ENCODE peak calls at places on chromosomes 7 and 10, in nine cellular contexts. P is bronchial epithelial cell; Z is HFF-Myc; H is right lobe of liver; B is CD8-positive, alpha-beta memory T cell; C is HTR-8/SVneo; Q is left colon; I is progenitor cell of endocrine pancreas; F is anterior cingulate cortex. O is an unnamed sample.

GRCh38 chr7:11743016-11743415 is 89.0 kb downstream of the THSD7A start:
- DNase-seq in C (no peak), F (no peak), H (no peak), P (no peak), I (no peak), Q (no peak), B (no peak), Z (no peak), O (no peak)

GRCh38 chr10:13769926-13770325 is 183.2 kb downstream of the PRPF18 start:
- DNase-seq in F (no peak), Z (no peak), B (no peak), I (no peak), H (no peak), P (peak; percentile 90), Q (no peak), C (peak; percentile 62), O (no peak)

GRCh38 chr7:97027427-97028234 is 3.0 kb upstream of the DLX5 start:
- DNase-seq in Q (peak; percentile 74), F (peak; percentile 44), H (peak; percentile 78), Z (peak; percentile 66), P (peak; percentile 70), B (peak; percentile 57), I (peak; percentile 54), C (peak; percentile 40), O (peak; percentile 36)

GRCh38 chr7:96144260-96144526 is 177.7 kb downstream of the SLC25A13 start:
- DNase-seq in Z (no peak), H (no peak), B (no peak), P (no peak), F (no peak), Q (no peak), I (no peak), C (no peak), O (no peak)

GRCh38 chr7:105452085-105452484 is 63.4 kb upstream of the SRPK2 start:
- DNase-seq in F (no peak), C (no peak), Q (no peak), I (no peak), P (no peak), Z (no peak), B (no peak), H (no peak), O (no peak)

GRCh38 chr7:131610007-131610406 is 53.6 kb upstream of the PODXL start:
- DNase-seq in B (no peak), Q (no peak), Z (no peak), F (no peak), P (no peak), I (no peak), C (no peak), H (no peak), O (no peak)

GRCh38 chr10:114458955-114459354 is 54.7 kb upstream of the AFAP1L2 start:
- DNase-seq in Q (peak; percentile 59), I (no peak), Z (no peak), H (no peak), F (peak; percentile 6), C (peak; percentile 4), B (no peak), P (peak; percentile 35), O (no peak)

GRCh38 chr7:93968911-93969620 is 35.1 kb downstream of the BET1 start:
- DNase-seq in I (no peak), F (no peak), H (no peak), P (no peak), B (no peak), C (no peak), Q (no peak), Z (no peak), O (no peak)

GRCh38 chr10:68542046-68542445 is 14.7 kb upstream of the SLC25A16 start:
- DNase-seq in B (no peak), Q (no peak), C (no peak), Z (no peak), F (no peak), I (no peak), P (peak; percentile 27), H (no peak), O (no peak)

GRCh38 chr7:73983437-73984164 is 44.4 kb upstream of the ELN start:
- DNase-seq in P (no peak), I (no peak), F (no peak), Z (no peak), B (no peak), C (no peak), Q (no peak), H (peak; percentile 35), O (no peak)

GRCh38 chr10:96043895-96044580 is 655 bp downstream of the CCNJ start:
- DNase-seq in Q (peak; percentile 64), C (peak; percentile 31), B (peak; percentile 61), Z (no peak), F (peak; percentile 42), I (peak; percentile 39), H (peak; percentile 72), P (peak; percentile 28), O (peak; percentile 13)

GRCh38 chr10:129775681-129776080 is 188.4 kb downstream of the EBF3 start:
- DNase-seq in B (no peak), P (no peak), C (no peak), H (no peak), Q (no peak), F (no peak), I (no peak), Z (no peak), O (no peak)

GRCh38 chr7:50629238-50629901 is 64.2 kb upstream of the DDC start:
- DNase-seq in F (no peak), H (no peak), B (no peak), Q (no peak), I (no peak), Z (no peak), C (no peak), P (no peak), O (no peak)

GRCh38 chr10:129244757-129245156 is 222.3 kb upstream of the MGMT start:
- DNase-seq in I (no peak), C (no peak), P (no peak), F (no peak), B (no peak), Q (no peak), H (no peak), Z (no peak), O (no peak)

GRCh38 chr10:124657806-124658205 is 86.4 kb downstream of the FAM53B start:
- DNase-seq in H (no peak), C (no peak), P (no peak), Z (no peak), I (no peak), Q (no peak), F (no peak), B (no peak), O (no peak)

GRCh38 chr7:157425137-157425731 is 88.4 kb downstream of the DNAJB6 start:
- DNase-seq in C (no peak), Q (no peak), B (no peak), H (no peak), Z (no peak), F (no peak), I (no peak), P (no peak), O (no peak)

GRCh38 chr7:149414171-149414570 is 46.7 kb downstream of the ZNF777 start:
- DNase-seq in H (no peak), C (no peak), B (no peak), Q (no peak), F (no peak), P (no peak), Z (no peak), I (no peak), O (no peak)

GRCh38 chr10:97812696-97813095 is 36.9 kb upstream of the GOLGA7B start:
- DNase-seq in Q (no peak), B (no peak), C (no peak), Z (no peak), H (no peak), P (peak; percentile 29), F (no peak), I (no peak), O (no peak)

GRCh38 chr7:99447943-99448342 is 9.2 kb downstream of the CPSF4 start:
- DNase-seq in Q (peak; percentile 32), B (no peak), P (no peak), Z (no peak), I (no peak), F (no peak), C (no peak), H (no peak), O (no peak)

GRCh38 chr10:96279219-96279641 is 7.9 kb upstream of the BLNK start:
- DNase-seq in C (no peak), F (no peak), Z (no peak), B (no peak), I (no peak), Q (no peak), H (no peak), P (no peak), O (no peak)

GRCh38 chr7:33761440-33762080 is 143.8 kb upstream of the BMPER start:
- DNase-seq in H (no peak), C (no peak), B (no peak), I (no peak), P (no peak), Q (no peak), Z (no peak), F (no peak), O (no peak)

GRCh38 chr7:3415730-3416366 is 114.8 kb downstream of the SDK1 start:
- DNase-seq in Z (no peak), B (no peak), P (peak; percentile 51), I (no peak), Q (no peak), F (no peak), C (no peak), H (no peak), O (no peak)

GRCh38 chr7:128030999-128031681 is at the start of gene LRRC4:
- DNase-seq in I (peak; percentile 45), F (peak; percentile 50), B (peak; percentile 9), Z (no peak), H (peak; percentile 70), P (peak; percentile 30), C (peak; percentile 54), Q (peak; percentile 65), O (no peak)

GRCh38 chr7:70393956-70394355 is 738.0 kb upstream of the GALNT17 start:
- DNase-seq in I (no peak), H (no peak), P (no peak), C (no peak), F (no peak), B (no peak), Q (no peak), Z (no peak), O (no peak)

GRCh38 chr7:55325371-55325792 is 39.8 kb upstream of the LANCL2 start:
- DNase-seq in F (no peak), P (peak; percentile 3), Q (no peak), H (no peak), I (no peak), C (peak; percentile 65), B (no peak), Z (peak; percentile 71), O (no peak)

GRCh38 chr10:35089641-35090161 is 440 bp downstream of the CUL2 start:
- DNase-seq in F (no peak), H (no peak), Z (no peak), I (no peak), P (peak; percentile 8), Q (no peak), B (peak; percentile 21), C (peak; percentile 63), O (no peak)

GRCh38 chr10:20922033-20922432 is 24.9 kb upstream of the NEBL start:
- DNase-seq in Z (no peak), I (no peak), F (no peak), C (no peak), B (no peak), H (no peak), Q (no peak), P (no peak), O (no peak)

GRCh38 chr7:3141326-3141725 is 97.7 kb upstream of the CARD11 start:
- DNase-seq in P (no peak), Q (no peak), C (no peak), F (no peak), H (no peak), B (no peak), I (no peak), Z (no peak), O (no peak)

GRCh38 chr7:5296627-5297226 is 14.0 kb downstream of the SLC29A4 start:
- DNase-seq in I (no peak), F (no peak), P (no peak), B (peak; percentile 77), Q (peak; percentile 37), Z (no peak), C (no peak), H (no peak), O (no peak)

GRCh38 chr10:118522791-118523498 is 72.5 kb downstream of the PRLHR start:
- DNase-seq in Z (no peak), B (no peak), F (no peak), C (no peak), I (no peak), Q (no peak), P (peak; percentile 99), H (no peak), O (no peak)

GRCh38 chr7:28078036-28078901 is 102.3 kb downstream of the JAZF1 start:
- DNase-seq in P (peak; percentile 44), Q (peak; percentile 35), I (no peak), C (no peak), H (no peak), B (peak; percentile 38), F (no peak), Z (no peak), O (no peak)